ENCODE peak calls at places on chromosomes 7 and 10, in four cellular contexts. Y is astrocyte, K is fibroblast of lung, C is hepatocyte. O is an unnamed sample. For H3K9me3, the result is how much of the 10 kb centered on the place peaks cover.

GRCh38 chr7:113128028-113128427 is 9.7 kb upstream of the SMIM30 start:
- DNase-seq in Y (peak), C (no peak), K (peak), O (no peak)

GRCh38 chr7:74355091-74355490 is 65.9 kb downstream of the CLIP2 start:
- DNase-seq in K (peak), C (no peak), Y (peak), O (peak)

GRCh38 chr10:27625452-27626345 is 119.9 kb downstream of the MKX start:
- DNase-seq in K (no peak), Y (no peak), C (no peak), O (no peak)

GRCh38 chr10:79884006-79884405 is 57.5 kb downstream of the NUTM2E start:
- DNase-seq in Y (no peak), K (no peak), C (no peak), O (no peak)

GRCh38 chr10:116772901-116773300 is 30.5 kb upstream of the HSPA12A start:
- DNase-seq in K (no peak), C (no peak), Y (no peak), O (no peak)

GRCh38 chr10:34194259-34194658 is 620.8 kb downstream of the PARD3 start:
- DNase-seq in K (peak), Y (peak), C (peak), O (no peak)

GRCh38 chr7:138478499-138478908 is 18.4 kb downstream of the TRIM24 start:
- DNase-seq in Y (no peak), K (peak), C (no peak), O (no peak)

GRCh38 chr7:95904099-95904498 is 131.7 kb downstream of the DYNC1I1 start:
- DNase-seq in Y (no peak), K (no peak), C (no peak), O (no peak)

GRCh38 chr10:124701435-124701834 is 42.7 kb downstream of the FAM53B start:
- DNase-seq in Y (peak), K (peak), C (no peak), O (no peak)

GRCh38 chr7:611281-611810 is 91.7 kb upstream of the PDGFA start:
- DNase-seq in Y (no peak), C (no peak), K (no peak), O (no peak)

GRCh38 chr10:113499066-113499465 is 53.8 kb upstream of the HABP2 start:
- DNase-seq in K (no peak), C (no peak), Y (no peak), O (no peak)

GRCh38 chr10:104441601-104442000 is 88.0 kb downstream of the CFAP58 start:
- DNase-seq in Y (peak), C (peak), K (peak), O (peak)

GRCh38 chr7:116953727-116954442 is 584 bp downstream of the ST7 start:
- DNase-seq in C (peak), Y (peak), K (peak), O (peak)

GRCh38 chr7:122750389-122750788 is 47.7 kb upstream of the RNF148 start:
- DNase-seq in K (no peak), Y (no peak), C (no peak), O (peak)

GRCh38 chr7:37311282-37311868 is 137.3 kb downstream of the ELMO1 start:
- DNase-seq in Y (peak), K (peak), C (peak), O (no peak)

GRCh38 chr7:94395141-94396041 is 696 bp downstream of the COL1A2 start:
- DNase-seq in C (peak), K (peak), Y (peak), O (peak)

GRCh38 chr7:120981888-120982615 is 6.5 kb upstream of the CPED1 start:
- DNase-seq in K (peak), C (no peak), Y (peak), O (no peak)

GRCh38 chr7:84454174-84454959 is 259.8 kb upstream of the SEMA3A start:
- DNase-seq in C (no peak), K (no peak), Y (no peak), O (no peak)

GRCh38 chr7:1086588-1087461 is 1.1 kb upstream of the GPER1 start:
- DNase-seq in C (peak), K (peak), Y (peak), O (peak)

GRCh38 chr10:15381420-15381819 is 10.3 kb upstream of the FAM171A1 start:
- DNase-seq in K (no peak), Y (no peak), C (no peak), O (no peak)

GRCh38 chr10:70742537-70743429 is 42.4 kb downstream of the TBATA start:
- DNase-seq in K (peak), Y (peak), C (peak), O (no peak)

DNA sequence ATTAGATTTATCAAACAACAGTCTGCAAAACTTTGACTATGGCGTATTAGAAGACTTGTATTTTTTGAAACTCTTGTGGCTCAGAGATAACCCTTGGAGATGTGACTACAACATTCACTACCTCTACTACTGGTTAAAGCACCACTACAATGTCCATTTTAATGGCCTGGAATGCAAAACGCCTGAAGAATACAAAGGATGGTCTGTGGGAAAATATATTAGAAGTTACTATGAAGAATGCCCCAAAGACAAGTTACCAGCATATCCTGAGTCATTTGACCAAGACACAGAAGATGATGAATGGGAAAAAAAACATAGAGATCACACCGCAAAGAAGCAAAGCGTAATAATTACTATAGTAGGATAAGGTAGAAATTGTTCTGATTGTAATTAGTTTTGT is 31.4 kb downstream of the LRRC17 start:
- DNase-seq in K (peak), Y (peak), C (no peak), O (no peak)
- TF ChIP-seq EZH2 in K (no peak), Y (no peak), C (no peak), O (no peak)

GRCh38 chr7:39434012-39434411 is 132.2 kb upstream of the YAE1 start:
- DNase-seq in K (no peak), C (no peak), Y (no peak), O (no peak)
- H3K9me3 ChIP-seq in K (under half), C (under half), Y (under half), O (under half)

GRCh38 chr10:6201511-6201975 is 1.2 kb upstream of the PFKFB3 start:
- DNase-seq in Y (peak), K (peak), C (peak), O (peak)
- H3K4me3 ChIP-seq in Y (peak), K (peak), C (peak), O (peak)

DNA sequence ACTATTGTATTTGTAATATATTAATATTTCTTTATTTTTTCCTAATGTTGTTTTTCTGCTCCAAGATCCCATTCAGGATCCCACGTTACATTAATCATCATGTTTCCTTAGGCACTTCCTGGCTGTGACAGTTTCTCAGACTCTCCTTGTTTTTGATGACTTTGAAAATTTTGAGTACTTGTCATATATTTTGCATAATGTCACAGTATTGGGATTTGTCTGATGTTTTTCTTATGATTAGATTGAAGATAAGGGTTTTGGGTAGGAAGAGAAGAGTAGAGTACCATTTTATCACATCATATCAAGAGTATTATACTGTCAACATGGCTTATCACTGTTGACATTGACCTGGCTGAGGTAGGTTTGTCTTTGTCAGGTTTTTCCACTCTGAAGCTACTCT is 146.3 kb upstream of the TPK1 start:
- DNase-seq in Y (no peak), K (no peak), C (no peak), O (no peak)
- TF ChIP-seq EZH2 in Y (no peak), K (no peak), C (no peak), O (no peak)

GRCh38 chr10:94002156-94002555 is 8.4 kb downstream of the PLCE1 start:
- DNase-seq in Y (no peak), C (no peak), K (peak), O (no peak)

GRCh38 chr10:94000638-94001420 is 7.1 kb downstream of the PLCE1 start:
- DNase-seq in Y (no peak), K (no peak), C (no peak), O (no peak)

GRCh38 chr10:94006591-94007550 is 13.1 kb downstream of the PLCE1 start:
- DNase-seq in K (peak), C (peak), Y (peak), O (no peak)

GRCh38 chr10:94005050-94005449 is 11.3 kb downstream of the PLCE1 start:
- DNase-seq in C (no peak), K (peak), Y (peak), O (no peak)

GRCh38 chr10:94003496-94003895 is 9.8 kb downstream of the PLCE1 start:
- DNase-seq in Y (no peak), C (no peak), K (no peak), O (no peak)
- H3K9me3 ChIP-seq in Y (under half), C (under half), K (under half), O (under half)

GRCh38 chr10:93599335-93599734 is 1.7 kb downstream of the RBP4 start:
- DNase-seq in Y (no peak), K (no peak), C (no peak), O (no peak)

GRCh38 chr10:93601774-93602162 is 733 bp upstream of the RBP4 start:
- DNase-seq in Y (no peak), C (no peak), K (no peak), O (no peak)

GRCh38 chr10:93599778-93600177 is 1.3 kb downstream of the RBP4 start:
- DNase-seq in K (no peak), Y (no peak), C (no peak), O (no peak)

GRCh38 chr10:93600861-93601773 is at the start of gene RBP4:
- DNase-seq in C (peak), K (peak), Y (peak), O (no peak)

DNA sequence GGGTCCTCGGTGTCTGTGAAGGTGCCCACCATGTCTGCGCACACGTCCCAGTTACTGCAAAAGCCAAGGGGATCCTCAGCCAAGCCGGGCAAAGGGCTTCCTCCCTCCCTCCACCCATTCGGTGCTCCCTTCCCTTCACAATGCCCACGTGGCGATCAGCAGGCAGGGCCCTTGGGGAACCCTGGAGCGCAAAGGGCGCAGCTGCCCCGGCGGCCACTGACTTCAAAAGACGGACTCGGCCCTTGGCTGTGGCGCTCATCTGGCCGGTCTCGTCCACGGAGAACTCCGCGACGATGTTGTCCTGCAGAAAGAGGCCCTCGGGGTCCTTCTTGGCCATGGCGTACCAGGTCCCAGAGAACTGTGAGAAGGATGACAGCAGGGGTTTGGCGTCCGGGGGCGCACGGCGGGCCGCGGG is 582 bp downstream of the RBP4 start:
- DNase-seq in Y (no peak), C (peak), K (no peak), O (no peak)
- H3K4me3 ChIP-seq in Y (no peak), C (peak), K (no peak), O (no peak)